ENCODE peak calls at places on chromosomes 3 and 15, in seven cellular contexts. C is foreskin fibroblast, K is heart right ventricle, A is fibroblast of mammary gland, Y is MCF 10A, B is AG09309, U is GM13977. H is an unnamed sample.

GRCh38 chr3:189680723-189681122 is 49.5 kb downstream of the TP63 start:
- DNase-seq in C (no peak), Y (no peak), B (no peak), U (no peak), K (no peak), A (no peak), H (no peak)

GRCh38 chr15:55494927-55495326 is 13.1 kb downstream of the DNAAF4 start:
- DNase-seq in K (no peak), Y (no peak), C (no peak), A (no peak), U (no peak), B (no peak), H (no peak)

GRCh38 chr15:89768071-89768500 is 8.0 kb upstream of the MESP2 start:
- DNase-seq in C (peak; percentile 69), U (no peak), K (no peak), B (no peak), A (peak; percentile 87), Y (no peak), H (peak; percentile 32)

GRCh38 chr3:132004571-132004970 is 30.2 kb downstream of the CPNE4 start:
- DNase-seq in U (no peak), Y (no peak), K (no peak), C (no peak), A (peak; percentile 61), B (peak; percentile 21), H (peak; percentile 36)

GRCh38 chr3:116473602-116474001 is 28.3 kb upstream of the LSAMP start:
- DNase-seq in B (no peak), Y (no peak), U (no peak), A (no peak), K (no peak), C (peak; percentile 4), H (no peak)

GRCh38 chr15:95286316-95286880 is 1044.1 kb upstream of the NR2F2 start:
- DNase-seq in U (no peak), K (no peak), Y (no peak), A (no peak), B (no peak), C (no peak), H (no peak)

GRCh38 chr15:52746162-52746721 is 43.9 kb downstream of the ONECUT1 start:
- DNase-seq in B (no peak), C (no peak), A (no peak), Y (no peak), K (no peak), U (no peak), H (no peak)

GRCh38 chr3:81048058-81048665 is 713.3 kb downstream of the GBE1 start:
- DNase-seq in A (no peak), U (no peak), C (no peak), B (no peak), K (no peak), Y (no peak), H (no peak)

GRCh38 chr3:130044370-130044769 is 37.3 kb upstream of the ALG1L2 start:
- DNase-seq in A (no peak), Y (no peak), B (no peak), K (no peak), C (no peak), U (no peak), H (no peak)

GRCh38 chr3:194688207-194688711 is 2.6 kb downstream of the FAM43A start:
- DNase-seq in A (no peak), Y (no peak), C (no peak), U (peak; percentile 81), K (peak; percentile 41), B (no peak), H (no peak)

GRCh38 chr3:51340311-51340829 is 44.7 kb upstream of the MANF start:
- DNase-seq in C (peak; percentile 87), Y (peak; percentile 91), U (no peak), B (peak; percentile 81), A (peak; percentile 94), K (no peak), H (peak; percentile 88)

GRCh38 chr3:126110431-126111125 is 26.7 kb upstream of the SLC41A3 start:
- DNase-seq in B (no peak), U (no peak), Y (no peak), A (no peak), C (no peak), K (no peak), H (no peak)

GRCh38 chr15:70575251-70576227 is 187.8 kb downstream of the UACA start:
- DNase-seq in Y (no peak), U (no peak), C (no peak), A (peak; percentile 46), B (no peak), K (no peak), H (no peak)

GRCh38 chr3:64235605-64236004 is 10.3 kb upstream of the PRICKLE2 start:
- DNase-seq in A (no peak), Y (no peak), B (no peak), U (no peak), K (no peak), C (no peak), H (no peak)

GRCh38 chr3:128910006-128910405 is 30.6 kb downstream of the ACAD9 start:
- DNase-seq in A (no peak), Y (no peak), C (no peak), U (no peak), B (no peak), K (no peak), H (no peak)

GRCh38 chr3:171457263-171458055 is 2.7 kb downstream of the TNIK start:
- DNase-seq in C (no peak), B (no peak), A (no peak), K (no peak), Y (no peak), U (no peak), H (no peak)

GRCh38 chr3:52397676-52398399 is 47.1 kb downstream of the SEMA3G start:
- DNase-seq in A (no peak), Y (no peak), C (no peak), K (no peak), U (no peak), B (no peak), H (no peak)

GRCh38 chr3:46393011-46393410 is 13.9 kb downstream of the CCR5AS start:
- DNase-seq in K (no peak), U (no peak), B (no peak), A (no peak), C (no peak), Y (no peak), H (no peak)

GRCh38 chr15:67133738-67134576 is 68.6 kb downstream of the SMAD3 start:
- DNase-seq in K (peak; percentile 51), B (no peak), A (peak; percentile 75), Y (no peak), C (no peak), U (peak; percentile 72), H (no peak)

GRCh38 chr3:162602619-162603018 is 1106.0 kb downstream of the OTOL1 start:
- DNase-seq in C (no peak), Y (no peak), B (no peak), U (no peak), K (no peak), A (peak; percentile 7), H (no peak)

GRCh38 chr3:13648060-13648743 is 99.3 kb downstream of the FBLN2 start:
- DNase-seq in K (peak; percentile 81), B (peak; percentile 46), C (peak; percentile 66), U (peak; percentile 92), A (peak; percentile 74), Y (peak; percentile 79), H (peak; percentile 65)

GRCh38 chr15:48887144-48887543 is 9.2 kb downstream of the EID1 start:
- DNase-seq in Y (no peak), A (no peak), U (no peak), K (no peak), C (no peak), B (no peak), H (no peak)
- TF ChIP-seq CTCF in Y (no peak), A (no peak), U (no peak), K (no peak), C (no peak), B (no peak), H (no peak)

GRCh38 chr15:94259121-94259776 is 27.9 kb downstream of the MCTP2 start:
- DNase-seq in C (no peak), B (no peak), Y (peak; percentile 43), A (peak; percentile 58), U (no peak), K (no peak), H (no peak)
- TF ChIP-seq CTCF in C (no peak), B (no peak), Y (no peak), A (no peak), U (no peak), K (no peak), H (no peak)

GRCh38 chr3:44659015-44659414 is 10.5 kb downstream of the ZNF35 start:
- DNase-seq in U (no peak), K (no peak), B (no peak), A (no peak), C (no peak), Y (no peak), H (no peak)

GRCh38 chr3:44665173-44665572 is 16.6 kb downstream of the ZNF35 start:
- DNase-seq in K (no peak), C (no peak), A (no peak), U (no peak), Y (no peak), B (no peak), H (no peak)

GRCh38 chr3:44659434-44659833 is 10.9 kb downstream of the ZNF35 start:
- DNase-seq in U (no peak), A (no peak), B (no peak), C (no peak), Y (no peak), K (no peak), H (no peak)

GRCh38 chr3:44661189-44661588 is 12.7 kb downstream of the ZNF35 start:
- DNase-seq in A (no peak), B (no peak), K (no peak), U (no peak), Y (no peak), C (no peak), H (no peak)
- TF ChIP-seq CTCF in A (peak; percentile 29), B (peak; percentile 21), K (no peak), U (peak; percentile 10), Y (peak; percentile 21), C (peak; percentile 10), H (peak; percentile 39)

GRCh38 chr3:55408193-55408826 is 78.8 kb downstream of the WNT5A start:
- DNase-seq in B (no peak), K (no peak), Y (no peak), A (no peak), U (no peak), C (no peak), H (no peak)

GRCh38 chr3:55402886-55403605 is 84.1 kb downstream of the WNT5A start:
- DNase-seq in U (no peak), C (peak; percentile 43), K (no peak), B (no peak), Y (peak; percentile 35), A (peak; percentile 70), H (no peak)

GRCh38 chr3:55407426-55407820 is 79.7 kb downstream of the WNT5A start:
- DNase-seq in A (no peak), U (no peak), K (no peak), B (no peak), Y (no peak), C (no peak), H (no peak)

GRCh38 chr3:55406666-55407425 is 80.3 kb downstream of the WNT5A start:
- DNase-seq in K (no peak), U (no peak), Y (no peak), A (peak; percentile 66), C (peak; percentile 53), B (no peak), H (peak; percentile 75)

DNA sequence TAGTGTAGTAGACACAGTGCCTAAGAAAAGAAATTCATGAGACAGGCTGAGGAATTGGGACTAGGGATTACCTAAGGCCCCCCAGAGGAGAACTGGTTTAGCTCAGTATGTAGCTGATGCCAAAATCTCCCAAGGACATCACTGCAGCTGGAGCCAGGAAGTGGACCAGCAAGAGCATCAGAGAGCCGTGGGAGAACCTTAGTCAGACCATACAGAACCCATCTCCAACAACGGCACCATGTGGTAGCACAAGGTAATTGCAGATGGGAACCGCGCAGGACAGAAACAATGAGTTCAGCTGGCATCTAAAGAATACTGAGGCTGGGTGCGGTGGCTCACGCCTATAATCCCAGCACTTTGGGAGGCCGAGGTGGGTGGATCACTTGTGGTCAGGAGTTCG is 81.7 kb downstream of the WNT5A start:
- DNase-seq in A (peak; percentile 87), C (no peak), K (no peak), Y (peak; percentile 52), U (no peak), B (no peak), H (no peak)
- TF ChIP-seq CTCF in A (peak; percentile 68), C (no peak), K (no peak), Y (no peak), U (peak; percentile 19), B (no peak), H (peak; percentile 59)